ENCODE peak calls at places on chromosomes 11 and 22, in ten cellular contexts. R, U, G, X, L, J, D, S, I and M are unnamed samples. For H3K27me3 and H3K4me1, the result is how much of the 10 kb centered on the place peaks cover.

GRCh38 chr11:95977534-95978174 is 53.7 kb upstream of the MTMR2 start:
- DNase-seq in D (no peak), J (no peak), G (no peak), S (no peak), I (no peak), U (no peak), X (peak), L (no peak), R (no peak), M (no peak)

GRCh38 chr11:113675003-113675471 is 31.1 kb downstream of the TMPRSS5 start:
- DNase-seq in D (no peak), R (no peak), U (no peak), X (no peak), G (no peak), L (no peak), I (no peak), J (no peak), S (no peak), M (no peak)

GRCh38 chr11:35688023-35688422 is 25.4 kb downstream of the TRIM44 start:
- DNase-seq in R (no peak), I (no peak), G (no peak), J (no peak), X (no peak), U (no peak), L (no peak), D (no peak), S (no peak), M (no peak)

GRCh38 chr22:19962246-19962908 is 20.8 kb upstream of the TXNRD2 start:
- DNase-seq in G (peak), J (peak), L (peak), S (peak), U (peak), X (no peak), D (no peak), R (peak), I (peak), M (no peak)

GRCh38 chr11:85114786-85115185 is 512.4 kb downstream of the DLG2 start:
- DNase-seq in U (no peak), D (no peak), I (no peak), R (no peak), J (no peak), G (no peak), S (no peak), L (no peak), X (no peak), M (no peak)

GRCh38 chr11:121613724-121614123 is 161.0 kb upstream of the SORL1-AS1 start:
- DNase-seq in S (no peak), U (no peak), X (no peak), L (no peak), D (no peak), I (no peak), J (no peak), G (no peak), R (no peak), M (no peak)

GRCh38 chr22:20080776-20081654 is 974 bp downstream of the DGCR8 start:
- DNase-seq in L (peak), I (no peak), G (no peak), R (peak), D (no peak), U (no peak), X (no peak), S (no peak), J (peak), M (no peak)

GRCh38 chr11:75576017-75576416 is 14.0 kb downstream of the SERPINH1 start:
- DNase-seq in J (no peak), L (no peak), S (no peak), G (no peak), R (no peak), X (no peak), D (no peak), I (no peak), U (no peak), M (no peak)

GRCh38 chr11:88016392-88017020 is 158.7 kb downstream of the RAB38 start:
- DNase-seq in S (peak), R (peak), I (peak), X (peak), U (peak), L (peak), D (peak), G (peak), J (peak), M (no peak)

GRCh38 chr11:91794146-91794545 is 430.5 kb upstream of the FAT3 start:
- DNase-seq in J (no peak), I (no peak), D (no peak), L (no peak), U (no peak), S (no peak), G (no peak), R (no peak), X (no peak), M (no peak)

GRCh38 chr22:44891791-44892190 is 118.0 kb downstream of the PHF21B start:
- DNase-seq in G (no peak), D (peak), S (no peak), X (no peak), U (no peak), R (no peak), J (no peak), I (no peak), L (no peak), M (no peak)

GRCh38 chr22:17888855-17889254 is 114.6 kb upstream of the BID start:
- DNase-seq in J (peak), D (no peak), I (no peak), S (no peak), X (no peak), G (no peak), R (no peak), U (no peak), L (peak), M (no peak)

GRCh38 chr11:86594746-86595145 is 77.7 kb downstream of the ME3 start:
- DNase-seq in U (no peak), D (no peak), L (no peak), S (no peak), X (no peak), J (peak), G (no peak), R (no peak), I (no peak), M (no peak)

GRCh38 chr11:9527481-9528140 is 45.9 kb upstream of the WEE1 start:
- DNase-seq in I (no peak), R (no peak), U (peak), L (no peak), D (no peak), J (no peak), G (peak), X (no peak), S (no peak), M (no peak)

GRCh38 chr22:38080847-38081635 is 2.9 kb downstream of the SLC16A8 start:
- DNase-seq in L (no peak), U (no peak), J (peak), R (peak), X (no peak), D (no peak), S (no peak), G (no peak), I (peak), M (no peak)

GRCh38 chr11:37264783-37265182 is 666.7 kb upstream of the RAG2 start:
- DNase-seq in D (no peak), L (no peak), U (no peak), S (no peak), I (no peak), G (no peak), R (no peak), X (no peak), J (no peak), M (no peak)

GRCh38 chr22:28171135-28171534 is 252.1 kb upstream of the PITPNB start:
- DNase-seq in X (no peak), S (no peak), G (no peak), I (no peak), D (no peak), R (no peak), U (no peak), J (no peak), L (no peak), M (no peak)

GRCh38 chr22:22951035-22951434 is 63.4 kb downstream of the IGLL5 start:
- DNase-seq in I (no peak), X (no peak), J (no peak), R (no peak), G (no peak), L (no peak), D (no peak), U (no peak), S (no peak), M (peak)

GRCh38 chr11:20658135-20658534 is 11.3 kb upstream of the NELL1 start:
- DNase-seq in J (no peak), U (no peak), G (no peak), L (no peak), D (no peak), S (no peak), R (no peak), I (no peak), X (no peak), M (no peak)

GRCh38 chr11:112364962-112365481 is 104.4 kb upstream of the PLET1 start:
- DNase-seq in G (no peak), D (no peak), I (no peak), X (peak), U (peak), S (no peak), R (peak), J (no peak), L (no peak), M (no peak)

GRCh38 chr11:70763606-70764005 is 365.3 kb downstream of the CTTN start:
- DNase-seq in X (no peak), L (no peak), I (no peak), U (no peak), S (no peak), J (no peak), D (no peak), R (no peak), G (no peak), M (no peak)

GRCh38 chr11:77636738-77637344 is 753 bp downstream of the CLNS1A start:
- DNase-seq in I (no peak), J (peak), L (peak), U (no peak), X (no peak), S (no peak), G (no peak), D (no peak), R (no peak), M (no peak)

GRCh38 chr11:47020793-47021624 is 84.4 kb downstream of the CSTPP1 start:
- DNase-seq in J (peak), S (no peak), G (no peak), R (no peak), I (no peak), D (no peak), X (no peak), U (no peak), L (no peak), M (no peak)

GRCh38 chr11:46865340-46865739 is 19.3 kb upstream of the CKAP5 start:
- DNase-seq in J (no peak), L (no peak), G (no peak), R (no peak), X (no peak), S (no peak), I (no peak), U (no peak), D (no peak), M (no peak)

GRCh38 chr11:27679136-27680015 is 20.9 kb downstream of the BDNF start:
- DNase-seq in S (no peak), L (no peak), D (no peak), R (no peak), I (no peak), J (no peak), U (no peak), G (no peak), X (no peak), M (no peak)

GRCh38 chr22:24289781-24290181 is 19.1 kb downstream of the SPECC1L start:
- DNase-seq in G (no peak), U (peak), R (no peak), X (no peak), J (no peak), I (no peak), S (no peak), D (no peak), L (peak), M (no peak)

GRCh38 chr11:68120212-68121066 is 749 bp downstream of the CHKA start:
- DNase-seq in I (no peak), X (no peak), J (peak), U (peak), G (no peak), L (peak), R (peak), S (no peak), D (peak), M (no peak)

GRCh38 chr11:31915867-31916266 is 104.7 kb upstream of the PAX6 start:
- DNase-seq in G (no peak), I (no peak), D (no peak), R (no peak), X (no peak), S (no peak), L (no peak), J (no peak), U (no peak), M (no peak)

GRCh38 chr11:128290106-128290840 is 297.1 kb downstream of the ETS1 start:
- DNase-seq in R (peak), S (peak), D (no peak), I (peak), X (peak), J (peak), U (peak), L (peak), G (peak), M (no peak)

GRCh38 chr11:8233691-8234424 is 29.8 kb downstream of the LMO1 start:
- DNase-seq in D (no peak), I (no peak), G (no peak), J (no peak), S (no peak), U (no peak), L (no peak), R (no peak), X (no peak), M (no peak)

GRCh38 chr11:60925685-60926267 is 1.5 kb downstream of the TMEM132A start:
- DNase-seq in J (no peak), I (no peak), S (no peak), D (no peak), L (no peak), R (no peak), U (no peak), X (no peak), G (no peak), M (no peak)

GRCh38 chr11:19537803-19538453 is 174.7 kb upstream of the NAV2 start:
- DNase-seq in R (no peak), G (no peak), J (no peak), X (no peak), S (no peak), L (no peak), D (no peak), U (no peak), I (no peak), M (no peak)

GRCh38 chr11:2090172-2091111 is 48.7 kb downstream of the IGF2 start:
- DNase-seq in D (peak), S (no peak), J (no peak), R (no peak), U (peak), G (no peak), X (no peak), I (peak), L (no peak), M (no peak)

GRCh38 chr22:48586799-48587185 is 1240.9 kb downstream of the BRD1 start:
- DNase-seq in G (no peak), S (no peak), D (no peak), R (no peak), J (no peak), L (no peak), X (no peak), I (no peak), U (no peak), M (no peak)

GRCh38 chr11:105022998-105023397 is at the start of gene CASP5:
- DNase-seq in S (no peak), R (peak), L (no peak), I (no peak), X (no peak), G (no peak), U (no peak), J (no peak), D (no peak), M (no peak)

GRCh38 chr22:21567456-21568206 is at the start of gene UBE2L3:
- DNase-seq in L (peak), J (peak), S (peak), X (no peak), U (peak), I (peak), G (peak), D (peak), R (peak), M (peak)

GRCh38 chr22:21571679-21572078 is 4.2 kb downstream of the UBE2L3 start:
- DNase-seq in U (no peak), G (no peak), I (no peak), R (no peak), S (no peak), L (no peak), D (no peak), X (no peak), J (no peak), M (no peak)

GRCh38 chr22:21569459-21570161 is 2.1 kb downstream of the UBE2L3 start:
- DNase-seq in R (no peak), D (no peak), U (no peak), I (no peak), X (no peak), L (no peak), S (no peak), G (no peak), J (no peak), M (no peak)

GRCh38 chr22:21570398-21570797 is 2.9 kb downstream of the UBE2L3 start:
- DNase-seq in S (no peak), R (no peak), U (no peak), I (no peak), L (no peak), J (no peak), D (no peak), G (no peak), X (no peak), M (no peak)

GRCh38 chr22:21568207-21569075 is 927 bp downstream of the UBE2L3 start:
- DNase-seq in D (no peak), I (no peak), G (no peak), J (peak), X (no peak), R (peak), S (no peak), U (no peak), L (peak), M (no peak)
- TF ChIP-seq POLR2AphosphoS5 in D (no peak), I (no peak), G (no peak), J (peak), X (no peak), R (no peak), S (no peak), U (no peak), L (no peak), M (no peak)

DNA sequence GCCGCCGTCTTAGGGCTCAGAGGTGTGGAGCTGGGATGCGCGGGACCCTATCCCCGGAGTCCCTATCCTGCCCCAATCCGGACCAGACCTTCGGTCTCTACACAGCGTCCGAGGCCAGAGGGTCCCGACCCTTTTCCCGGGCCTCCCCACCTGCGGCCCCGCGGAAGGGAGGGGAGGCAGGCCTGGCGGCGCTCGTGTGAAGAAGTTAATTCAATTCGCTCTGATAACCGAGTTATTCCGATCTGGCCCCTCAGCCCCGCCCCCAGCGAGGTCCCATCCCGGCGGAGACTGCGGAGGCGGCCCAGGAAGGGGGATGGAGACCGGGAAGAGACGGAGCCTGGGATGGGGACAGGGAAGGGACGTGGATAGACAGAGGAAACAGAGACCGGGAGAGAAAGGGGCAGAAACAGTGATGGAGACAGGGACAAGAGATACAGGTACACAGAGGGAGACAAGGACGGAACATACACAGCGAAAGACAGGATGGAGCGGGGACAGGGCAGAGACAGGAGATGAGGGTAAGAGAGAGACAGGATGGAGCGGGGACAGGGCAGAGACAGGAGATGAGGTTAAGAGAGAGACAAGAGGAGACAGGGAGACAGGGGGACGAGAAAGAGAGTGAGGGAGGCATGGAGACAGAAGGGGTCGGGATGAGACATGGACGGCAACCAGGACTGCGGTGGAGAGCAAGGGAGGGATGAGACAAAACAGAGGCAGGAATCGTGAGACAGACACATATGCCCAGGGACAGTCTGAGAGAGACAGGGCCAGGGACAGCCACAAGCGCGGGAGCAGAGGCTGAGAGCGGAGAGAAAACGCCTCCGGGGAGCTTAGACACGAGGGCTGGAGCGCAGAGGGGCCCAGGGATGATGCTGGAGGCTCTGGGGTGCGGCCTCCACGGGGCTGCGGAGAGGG is 598 bp upstream of the PHOX2A start:
- DNase-seq in X (no peak), I (no peak), J (peak), U (no peak), G (no peak), S (no peak), L (no peak), R (no peak), D (no peak), M (no peak)
- H3K27me3 ChIP-seq in X (under half), I (half or more), J (half or more), U (under half), G (under half), S (under half), L (under half), R (half or more), D (half or more), M (half or more)

GRCh38 chr11:44955019-44955738 is 4.5 kb upstream of the TP53I11 start:
- DNase-seq in U (peak), D (peak), L (peak), R (peak), X (no peak), S (no peak), G (no peak), I (peak), J (no peak), M (no peak)

GRCh38 chr11:44959064-44959463 is 8.4 kb upstream of the TP53I11 start:
- DNase-seq in D (no peak), G (no peak), S (no peak), X (no peak), U (no peak), J (no peak), L (no peak), R (no peak), I (no peak), M (no peak)

GRCh38 chr11:44958165-44958564 is 7.5 kb upstream of the TP53I11 start:
- DNase-seq in R (peak), U (no peak), S (no peak), J (no peak), G (no peak), L (no peak), I (peak), D (no peak), X (no peak), M (no peak)

GRCh38 chr11:44954051-44954906 is 3.6 kb upstream of the TP53I11 start:
- DNase-seq in J (no peak), D (no peak), R (no peak), U (no peak), L (no peak), S (no peak), X (no peak), I (no peak), G (no peak), M (no peak)

DNA sequence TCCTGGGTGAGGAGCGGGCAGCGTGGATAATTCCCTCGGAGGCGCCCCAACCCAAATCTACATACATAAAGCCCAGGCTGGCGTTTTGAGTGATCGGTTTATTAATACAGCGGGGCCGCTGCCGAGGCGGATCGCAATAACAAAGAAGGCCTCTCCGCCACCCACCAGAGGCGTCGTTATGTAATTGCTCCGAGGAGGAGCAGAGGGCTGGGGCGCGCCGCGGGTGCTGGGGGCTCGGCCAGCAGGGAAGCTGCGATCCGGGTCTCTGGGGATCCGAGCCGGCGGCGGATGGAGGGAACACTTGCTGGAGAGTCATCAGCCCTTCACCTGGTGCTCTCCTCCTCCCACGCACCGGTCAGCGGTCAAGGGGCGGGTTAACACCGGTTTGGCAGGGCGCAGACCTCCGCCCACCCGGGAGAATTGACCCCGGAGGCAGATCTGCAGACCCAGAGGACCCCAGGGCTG is 6.4 kb upstream of the TP53I11 start:
- DNase-seq in G (no peak), X (no peak), S (no peak), U (no peak), J (peak), L (peak), D (no peak), R (no peak), I (no peak), M (no peak)
- H3K4me1 ChIP-seq in G (under half), X (under half), S (under half), U (under half), J (half or more), L (under half), D (under half), R (under half), I (under half), M (under half)

GRCh38 chr22:49936018-49936972 is 17.9 kb downstream of the CRELD2 start:
- DNase-seq in S (peak), L (peak), U (peak), I (peak), J (peak), R (peak), G (no peak), X (no peak), D (peak), M (peak)
- TF ChIP-seq POLR2AphosphoS5 in S (peak), L (no peak), U (peak), I (peak), J (peak), R (peak), G (no peak), X (no peak), D (peak), M (peak)